ENCODE peak calls at places on chromosomes 3 and 15, in five cellular contexts. One of them, this sample, is unnamed.

GRCh38 chr3:28050895-28051294 is 190.5 kb upstream of the CMC1 start:
- DNase-seq in GM23248: peak; percentile 85
- DNase-seq in CD4-positive, alpha-beta memory T cell: peak; percentile 14
- DNase-seq in IMR-90: peak; percentile 5
- DNase-seq in upper lobe of right lung: no peak
- DNase-seq in this sample: no peak

GRCh38 chr3:42839616-42840015 is 30.4 kb downstream of the ACKR2 start:
- DNase-seq in GM23248: peak; percentile 84
- DNase-seq in CD4-positive, alpha-beta memory T cell: peak; percentile 35
- DNase-seq in IMR-90: peak; percentile 71
- DNase-seq in upper lobe of right lung: no peak
- DNase-seq in this sample: peak; percentile 11

GRCh38 chr3:134222835-134223234 is 27.8 kb downstream of the RYK start:
- DNase-seq in GM23248: no peak
- DNase-seq in CD4-positive, alpha-beta memory T cell: no peak
- DNase-seq in IMR-90: no peak
- DNase-seq in upper lobe of right lung: no peak
- DNase-seq in this sample: no peak

GRCh38 chr3:119891944-119892721 is 110.2 kb downstream of the NR1I2 start:
- DNase-seq in GM23248: peak; percentile 83
- DNase-seq in CD4-positive, alpha-beta memory T cell: peak; percentile 55
- DNase-seq in IMR-90: peak; percentile 71
- DNase-seq in upper lobe of right lung: no peak
- DNase-seq in this sample: no peak

GRCh38 chr3:57864853-57865252 is 108.7 kb downstream of the SLMAP start:
- DNase-seq in GM23248: peak; percentile 65
- DNase-seq in CD4-positive, alpha-beta memory T cell: no peak
- DNase-seq in IMR-90: peak; percentile 45
- DNase-seq in upper lobe of right lung: no peak
- DNase-seq in this sample: no peak

GRCh38 chr3:2133191-2133590 is 34.5 kb downstream of the CNTN4 start:
- DNase-seq in GM23248: no peak
- DNase-seq in CD4-positive, alpha-beta memory T cell: no peak
- DNase-seq in IMR-90: no peak
- DNase-seq in upper lobe of right lung: no peak
- DNase-seq in this sample: no peak

GRCh38 chr3:10495003-10495402 is 10.4 kb downstream of the ATP2B2 start:
- DNase-seq in GM23248: peak; percentile 36
- DNase-seq in CD4-positive, alpha-beta memory T cell: no peak
- DNase-seq in IMR-90: peak; percentile 18
- DNase-seq in upper lobe of right lung: no peak
- DNase-seq in this sample: peak; percentile 20

GRCh38 chr3:17111556-17111955 is 226.8 kb downstream of the PLCL2 start:
- DNase-seq in GM23248: peak; percentile 35
- DNase-seq in CD4-positive, alpha-beta memory T cell: no peak
- DNase-seq in IMR-90: peak; percentile 31
- DNase-seq in upper lobe of right lung: no peak
- DNase-seq in this sample: peak; percentile 70

GRCh38 chr15:85477730-85478129 is 97.3 kb downstream of the AKAP13 start:
- DNase-seq in GM23248: peak; percentile 64
- DNase-seq in CD4-positive, alpha-beta memory T cell: no peak
- DNase-seq in IMR-90: peak; percentile 86
- DNase-seq in upper lobe of right lung: no peak
- DNase-seq in this sample: peak; percentile 49

GRCh38 chr3:190644035-190644434 is 130.2 kb downstream of the IL1RAP start:
- DNase-seq in GM23248: no peak
- DNase-seq in CD4-positive, alpha-beta memory T cell: no peak
- DNase-seq in IMR-90: no peak
- DNase-seq in upper lobe of right lung: no peak
- DNase-seq in this sample: no peak

GRCh38 chr15:93042691-93043378 is 46.2 kb downstream of the RGMA start:
- DNase-seq in GM23248: no peak
- DNase-seq in CD4-positive, alpha-beta memory T cell: no peak
- DNase-seq in IMR-90: no peak
- DNase-seq in upper lobe of right lung: peak; percentile 34
- DNase-seq in this sample: no peak

GRCh38 chr15:60479361-60479684 is 381 bp upstream of the ICE2 start:
- DNase-seq in GM23248: no peak
- DNase-seq in CD4-positive, alpha-beta memory T cell: no peak
- DNase-seq in IMR-90: no peak
- DNase-seq in upper lobe of right lung: no peak
- DNase-seq in this sample: no peak

GRCh38 chr3:174863488-174863887 is 4.4 kb downstream of the NAALADL2 start:
- DNase-seq in GM23248: peak; percentile 23
- DNase-seq in CD4-positive, alpha-beta memory T cell: no peak
- DNase-seq in IMR-90: peak; percentile 37
- DNase-seq in upper lobe of right lung: no peak
- DNase-seq in this sample: no peak

GRCh38 chr3:169594402-169594801 is 69.1 kb downstream of the MECOM start:
- DNase-seq in GM23248: no peak
- DNase-seq in CD4-positive, alpha-beta memory T cell: no peak
- DNase-seq in IMR-90: no peak
- DNase-seq in upper lobe of right lung: no peak
- DNase-seq in this sample: no peak

GRCh38 chr3:36876181-36876936 is 68.5 kb downstream of the TRANK1 start:
- DNase-seq in GM23248: no peak
- DNase-seq in CD4-positive, alpha-beta memory T cell: peak; percentile 74
- DNase-seq in IMR-90: no peak
- DNase-seq in upper lobe of right lung: no peak
- DNase-seq in this sample: no peak

GRCh38 chr15:68668926-68669600 is 90.3 kb downstream of the CORO2B start:
- DNase-seq in GM23248: no peak
- DNase-seq in CD4-positive, alpha-beta memory T cell: no peak
- DNase-seq in IMR-90: no peak
- DNase-seq in upper lobe of right lung: no peak
- DNase-seq in this sample: peak; percentile 83

GRCh38 chr3:45417949-45418847 is 29.8 kb downstream of the LARS2 start:
- DNase-seq in GM23248: no peak
- DNase-seq in CD4-positive, alpha-beta memory T cell: no peak
- DNase-seq in IMR-90: no peak
- DNase-seq in upper lobe of right lung: no peak
- DNase-seq in this sample: no peak

GRCh38 chr3:41519746-41520145 is 320.4 kb downstream of the CTNNB1 start:
- DNase-seq in GM23248: peak; percentile 29
- DNase-seq in CD4-positive, alpha-beta memory T cell: no peak
- DNase-seq in IMR-90: no peak
- DNase-seq in upper lobe of right lung: no peak
- DNase-seq in this sample: no peak

GRCh38 chr3:49649576-49649975 is 24.6 kb upstream of the APEH start:
- DNase-seq in GM23248: no peak
- DNase-seq in CD4-positive, alpha-beta memory T cell: no peak
- DNase-seq in IMR-90: no peak
- DNase-seq in upper lobe of right lung: no peak
- DNase-seq in this sample: no peak

GRCh38 chr15:89776274-89777072 is at the start of gene MESP2:
- DNase-seq in GM23248: peak; percentile 90
- DNase-seq in CD4-positive, alpha-beta memory T cell: peak; percentile 42
- DNase-seq in IMR-90: peak; percentile 65
- DNase-seq in upper lobe of right lung: peak; percentile 93
- DNase-seq in this sample: peak; percentile 70

GRCh38 chr3:20669184-20669583 is 483.2 kb upstream of the SGO1 start:
- DNase-seq in GM23248: peak; percentile 46
- DNase-seq in CD4-positive, alpha-beta memory T cell: no peak
- DNase-seq in IMR-90: no peak
- DNase-seq in upper lobe of right lung: no peak
- DNase-seq in this sample: peak; percentile 0

GRCh38 chr3:125140011-125140813 is 72.3 kb downstream of the SLC12A8 start:
- DNase-seq in GM23248: peak; percentile 85
- DNase-seq in CD4-positive, alpha-beta memory T cell: no peak
- DNase-seq in IMR-90: peak; percentile 61
- DNase-seq in upper lobe of right lung: no peak
- DNase-seq in this sample: no peak

GRCh38 chr3:53881691-53882593 is at the start of gene ACTR8:
- DNase-seq in GM23248: peak; percentile 90
- DNase-seq in CD4-positive, alpha-beta memory T cell: peak; percentile 85
- DNase-seq in IMR-90: peak; percentile 77
- DNase-seq in upper lobe of right lung: peak; percentile 94
- DNase-seq in this sample: peak; percentile 73

GRCh38 chr15:69100821-69101220 is 59.6 kb upstream of the GLCE start:
- DNase-seq in GM23248: no peak
- DNase-seq in CD4-positive, alpha-beta memory T cell: no peak
- DNase-seq in IMR-90: no peak
- DNase-seq in upper lobe of right lung: no peak
- DNase-seq in this sample: no peak

GRCh38 chr15:22813844-22814243 is 24.6 kb upstream of the NIPA2 start:
- DNase-seq in GM23248: no peak
- DNase-seq in CD4-positive, alpha-beta memory T cell: no peak
- DNase-seq in IMR-90: no peak
- DNase-seq in upper lobe of right lung: no peak
- DNase-seq in this sample: no peak

GRCh38 chr3:183278479-183279088 is 25.5 kb downstream of the B3GNT5 start:
- DNase-seq in GM23248: peak; percentile 77
- DNase-seq in CD4-positive, alpha-beta memory T cell: no peak
- DNase-seq in IMR-90: no peak
- DNase-seq in upper lobe of right lung: no peak
- DNase-seq in this sample: peak; percentile 61

GRCh38 chr3:165641569-165642310 is 195.5 kb downstream of the BCHE start:
- DNase-seq in GM23248: no peak
- DNase-seq in CD4-positive, alpha-beta memory T cell: no peak
- DNase-seq in IMR-90: no peak
- DNase-seq in upper lobe of right lung: no peak
- DNase-seq in this sample: no peak

GRCh38 chr3:17233398-17233800 is 348.6 kb downstream of the PLCL2 start:
- DNase-seq in GM23248: peak; percentile 81
- DNase-seq in CD4-positive, alpha-beta memory T cell: peak; percentile 66
- DNase-seq in IMR-90: peak; percentile 67
- DNase-seq in upper lobe of right lung: no peak
- DNase-seq in this sample: peak; percentile 1

GRCh38 chr3:147000274-147000673 is 395.1 kb upstream of the PLSCR5 start:
- DNase-seq in GM23248: no peak
- DNase-seq in CD4-positive, alpha-beta memory T cell: no peak
- DNase-seq in IMR-90: no peak
- DNase-seq in upper lobe of right lung: no peak
- DNase-seq in this sample: no peak

GRCh38 chr3:127250032-127250431 is 37.8 kb downstream of the PRR20G start:
- DNase-seq in GM23248: no peak
- DNase-seq in CD4-positive, alpha-beta memory T cell: no peak
- DNase-seq in IMR-90: no peak
- DNase-seq in upper lobe of right lung: no peak
- DNase-seq in this sample: no peak

GRCh38 chr3:127252446-127252845 is 35.4 kb downstream of the PRR20G start:
- DNase-seq in GM23248: no peak
- DNase-seq in CD4-positive, alpha-beta memory T cell: no peak
- DNase-seq in IMR-90: no peak
- DNase-seq in upper lobe of right lung: no peak
- DNase-seq in this sample: no peak

GRCh38 chr3:127247292-127247691 is 40.6 kb downstream of the PRR20G start:
- DNase-seq in GM23248: no peak
- DNase-seq in CD4-positive, alpha-beta memory T cell: no peak
- DNase-seq in IMR-90: no peak
- DNase-seq in upper lobe of right lung: no peak
- DNase-seq in this sample: no peak
- H3K9me3 ChIP-seq in GM23248: no peaks in the 10 kb centered on the region
- H3K9me3 ChIP-seq in CD4-positive, alpha-beta memory T cell: peaks cover 24% of the 10 kb centered on the region
- H3K9me3 ChIP-seq in IMR-90: peaks cover 1% of the 10 kb centered on the region
- H3K9me3 ChIP-seq in upper lobe of right lung: no peaks in the 10 kb centered on the region
- H3K9me3 ChIP-seq in this sample: peaks cover 32% of the 10 kb centered on the region

DNA sequence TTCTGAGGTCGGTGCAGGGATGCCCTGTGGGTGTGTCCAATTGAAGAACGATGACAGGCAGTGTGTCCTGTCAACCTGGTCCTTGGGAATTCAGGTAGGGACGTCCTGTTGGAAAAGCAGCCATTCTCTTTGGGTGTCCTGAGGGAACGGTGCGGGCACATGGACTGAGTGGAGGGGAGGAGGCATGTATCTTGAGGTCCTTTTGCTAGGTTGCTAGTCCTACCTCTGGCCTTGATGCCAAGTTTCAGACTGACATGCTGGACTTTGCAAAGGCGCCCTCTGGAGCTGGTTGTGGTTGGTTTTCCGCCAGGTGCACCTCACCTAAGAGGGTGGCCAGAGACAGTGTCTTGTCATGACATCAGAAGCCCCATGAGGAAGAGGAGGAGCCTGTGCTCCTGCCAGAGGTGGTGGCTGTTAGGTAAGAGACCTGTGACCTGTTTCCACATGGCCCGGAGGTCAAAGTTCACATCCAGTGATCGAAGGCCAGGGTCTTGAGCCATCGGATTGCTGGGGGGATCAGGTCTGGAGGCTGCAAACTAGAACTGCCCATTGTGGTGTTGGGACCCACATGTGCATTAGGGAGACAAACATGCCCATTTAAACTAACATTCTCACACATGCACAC is 106.3 kb downstream of the SNRPN start:
- DNase-seq in GM23248: no peak
- DNase-seq in CD4-positive, alpha-beta memory T cell: no peak
- DNase-seq in IMR-90: no peak
- DNase-seq in upper lobe of right lung: no peak
- DNase-seq in this sample: no peak
- H3K9me3 ChIP-seq in GM23248: no peaks in the 10 kb centered on the region
- H3K9me3 ChIP-seq in CD4-positive, alpha-beta memory T cell: peaks cover 100% of the 10 kb centered on the region
- H3K9me3 ChIP-seq in IMR-90: peaks cover 100% of the 10 kb centered on the region
- H3K9me3 ChIP-seq in upper lobe of right lung: peaks cover 100% of the 10 kb centered on the region
- H3K9me3 ChIP-seq in this sample: peaks cover 5% of the 10 kb centered on the region

GRCh38 chr15:83243634-83244033 is 36.0 kb upstream of the HDGFL3 start:
- DNase-seq in GM23248: no peak
- DNase-seq in CD4-positive, alpha-beta memory T cell: no peak
- DNase-seq in IMR-90: no peak
- DNase-seq in upper lobe of right lung: no peak
- DNase-seq in this sample: no peak

GRCh38 chr15:83248151-83248851 is 36.2 kb downstream of the BNC1 start:
- DNase-seq in GM23248: peak; percentile 66
- DNase-seq in CD4-positive, alpha-beta memory T cell: peak; percentile 30
- DNase-seq in IMR-90: peak; percentile 68
- DNase-seq in upper lobe of right lung: no peak
- DNase-seq in this sample: no peak

GRCh38 chr15:83250766-83251165 is 33.7 kb downstream of the BNC1 start:
- DNase-seq in GM23248: peak; percentile 23
- DNase-seq in CD4-positive, alpha-beta memory T cell: no peak
- DNase-seq in IMR-90: no peak
- DNase-seq in upper lobe of right lung: no peak
- DNase-seq in this sample: no peak

GRCh38 chr15:83248944-83249343 is 35.5 kb downstream of the BNC1 start:
- DNase-seq in GM23248: no peak
- DNase-seq in CD4-positive, alpha-beta memory T cell: no peak
- DNase-seq in IMR-90: no peak
- DNase-seq in upper lobe of right lung: no peak
- DNase-seq in this sample: no peak
- H3K9me3 ChIP-seq in GM23248: no peaks in the 10 kb centered on the region
- H3K9me3 ChIP-seq in CD4-positive, alpha-beta memory T cell: no peaks in the 10 kb centered on the region
- H3K9me3 ChIP-seq in IMR-90: no peaks in the 10 kb centered on the region
- H3K9me3 ChIP-seq in upper lobe of right lung: no peaks in the 10 kb centered on the region
- H3K9me3 ChIP-seq in this sample: peaks cover 8% of the 10 kb centered on the region

DNA sequence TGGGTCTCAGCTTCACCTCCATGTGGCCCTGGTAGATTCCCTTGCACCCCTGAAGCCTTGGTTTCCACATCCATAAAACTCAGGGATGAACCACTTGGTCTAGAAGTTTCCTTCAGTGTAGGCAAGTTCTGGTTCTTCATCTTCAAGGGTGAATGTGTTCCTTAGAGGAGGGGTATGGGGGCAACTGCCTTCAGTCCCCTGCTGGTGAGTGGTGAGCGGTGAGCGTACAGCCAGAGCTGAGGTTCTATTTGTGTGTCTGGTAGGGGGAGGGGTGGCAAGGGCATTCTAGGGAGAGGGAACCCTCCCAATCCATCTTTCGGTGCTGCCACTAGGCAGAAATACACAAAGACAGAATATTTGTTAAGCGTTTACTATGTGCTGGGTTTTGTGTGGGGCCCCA is 137.4 kb downstream of the FBLN2 start:
- DNase-seq in GM23248: no peak
- DNase-seq in CD4-positive, alpha-beta memory T cell: no peak
- DNase-seq in IMR-90: no peak
- DNase-seq in upper lobe of right lung: no peak
- DNase-seq in this sample: no peak
- H3K9me3 ChIP-seq in GM23248: no peaks in the 10 kb centered on the region
- H3K9me3 ChIP-seq in CD4-positive, alpha-beta memory T cell: no peaks in the 10 kb centered on the region
- H3K9me3 ChIP-seq in IMR-90: no peaks in the 10 kb centered on the region
- H3K9me3 ChIP-seq in upper lobe of right lung: no peaks in the 10 kb centered on the region
- H3K9me3 ChIP-seq in this sample: no peaks in the 10 kb centered on the region

This sample was measured in MG63.